ENCODE peak calls at places on chromosome 18, in seven cellular contexts. H is prostate gland, K is H1, O is sigmoid colon, C is endothelial cell of umbilical vein, R is stomach, Q is spleen. P is an unnamed sample.
A peak's percentile ranks its signal among the peaks of the same experiment; 100 is the strongest.

GRCh38 chr18:79510046-79510685 is 114.4 kb downstream of the NFATC1 start:
- DNase-seq in H (no peak), K (no peak), O (peak; percentile 50), C (no peak), R (no peak), Q (peak; percentile 33), P (peak; percentile 10)

GRCh38 chr18:11953113-11953512 is 28.2 kb upstream of the IMPA2 start:
- DNase-seq in H (no peak), K (no peak), O (no peak), C (no peak), R (no peak), Q (no peak), P (no peak)

GRCh38 chr18:12765127-12765526 is 62.3 kb downstream of the PSMG2 start:
- DNase-seq in H (no peak), K (no peak), O (no peak), C (no peak), R (no peak), Q (no peak), P (no peak)

GRCh38 chr18:24763765-24764548 is 303.5 kb downstream of the HRH4 start:
- DNase-seq in H (no peak), K (no peak), O (peak; percentile 64), C (no peak), R (no peak), Q (no peak), P (no peak)

GRCh38 chr18:26457611-26458350 is 90.6 kb downstream of the KCTD1 start:
- DNase-seq in H (no peak), K (peak; percentile 75), O (no peak), C (no peak), R (no peak), Q (no peak), P (peak; percentile 67)

GRCh38 chr18:31100598-31101147 is 1.5 kb downstream of the DSC2 start:
- DNase-seq in H (peak; percentile 5), K (no peak), O (no peak), C (no peak), R (no peak), Q (peak; percentile 75), P (peak; percentile 61)

GRCh38 chr18:77899972-77900754 is 650.5 kb downstream of the GALR1 start:
- DNase-seq in H (no peak), K (no peak), O (no peak), C (no peak), R (peak; percentile 35), Q (peak; percentile 85), P (peak; percentile 31)

GRCh38 chr18:79507546-79508480 is 112.1 kb downstream of the NFATC1 start:
- DNase-seq in H (peak; percentile 72), K (no peak), O (peak; percentile 95), C (peak; percentile 92), R (peak; percentile 67), Q (peak; percentile 86), P (peak; percentile 71)

GRCh38 chr18:51936115-51936514 is 403.9 kb upstream of the DCC start:
- DNase-seq in H (no peak), K (no peak), O (no peak), C (no peak), R (no peak), Q (no peak), P (no peak)

GRCh38 chr18:10131036-10131774 is 217.4 kb downstream of the VAPA start:
- DNase-seq in H (no peak), K (no peak), O (no peak), C (no peak), R (no peak), Q (no peak), P (no peak)

GRCh38 chr18:13390711-13391110 is 172.2 kb downstream of the LDLRAD4 start:
- DNase-seq in H (no peak), K (no peak), O (no peak), C (no peak), R (no peak), Q (no peak), P (no peak)

DNA sequence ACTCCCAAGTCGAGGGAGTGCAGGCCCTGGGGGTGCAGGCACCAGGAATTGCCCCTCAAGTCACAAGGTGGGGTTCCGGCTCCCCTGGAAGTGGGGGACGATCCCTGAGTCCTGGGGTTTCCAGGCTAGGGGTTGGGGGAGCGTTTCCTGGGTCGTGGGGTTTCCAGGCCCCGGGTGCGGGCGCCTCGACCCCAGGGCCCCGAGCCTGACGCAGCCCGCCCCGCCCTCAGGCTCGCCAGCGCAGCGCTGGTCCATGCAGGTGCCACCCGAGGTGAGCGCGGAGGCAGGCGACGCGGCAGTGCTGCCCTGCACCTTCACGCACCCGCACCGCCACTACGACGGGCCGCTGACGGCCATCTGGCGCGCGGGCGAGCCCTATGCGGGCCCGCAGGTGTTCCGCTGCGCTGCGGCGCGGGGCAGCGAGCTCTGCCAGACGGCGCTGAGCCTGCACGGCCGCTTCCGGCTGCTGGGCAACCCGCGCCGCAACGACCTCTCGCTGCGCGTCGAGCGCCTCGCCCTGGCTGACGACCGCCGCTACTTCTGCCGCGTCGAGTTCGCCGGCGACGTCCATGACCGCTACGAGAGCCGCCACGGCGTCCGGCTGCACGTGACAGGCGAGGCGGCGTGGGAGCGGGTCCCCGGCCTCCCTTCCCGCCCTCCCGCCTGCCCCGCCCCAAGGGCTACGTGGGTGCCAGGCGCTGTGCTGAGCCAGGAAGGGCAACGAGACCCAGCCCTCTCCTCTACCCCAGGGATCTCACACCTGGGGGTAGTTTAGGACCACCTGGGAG is 12.0 kb downstream of the SIGLEC15 start:
- DNase-seq in H (no peak), K (peak; percentile 19), O (no peak), C (peak; percentile 64), R (peak; percentile 60), Q (peak; percentile 89), P (peak; percentile 50)
- H3K4me3 ChIP-seq in H (no peak overlapping the region), K (no peak overlapping the region), O (peak overlapping the region; percentile 30), C (no peak overlapping the region), R (peak overlapping the region; percentile 35), Q (peak overlapping the region; percentile 28), P (peak overlapping the region; percentile 46)

GRCh38 chr18:63320041-63320689 is 596 bp upstream of the BCL2 start:
- DNase-seq in H (peak; percentile 83), K (no peak), O (peak; percentile 94), C (peak; percentile 71), R (peak; percentile 75), Q (peak; percentile 95), P (peak; percentile 95)
- TF ChIP-seq POLR2AphosphoS5 in H (no peak), K (no peak), O (peak; percentile 17), C (no peak), R (no peak), Q (peak; percentile 61), P (peak; percentile 7)

GRCh38 chr18:28127228-28127627 is 49.7 kb downstream of the CDH2 start:
- DNase-seq in H (no peak), K (no peak), O (no peak), C (no peak), R (peak; percentile 60), Q (no peak), P (no peak)
- H3K4me1 ChIP-seq in H (no peaks in the 10 kb centered on the region), K (no peaks in the 10 kb centered on the region), O (no peaks in the 10 kb centered on the region), C (no peaks in the 10 kb centered on the region), R (peaks cover 5% of the 10 kb centered on the region), Q (no peaks in the 10 kb centered on the region), P (no peaks in the 10 kb centered on the region)

GRCh38 chr18:50039736-50040135 is 155.2 kb downstream of the MYO5B start:
- DNase-seq in H (no peak), K (no peak), O (no peak), C (no peak), R (no peak), Q (no peak), P (no peak)

GRCh38 chr18:50042611-50043010 is 152.3 kb downstream of the MYO5B start:
- DNase-seq in H (no peak), K (no peak), O (no peak), C (no peak), R (no peak), Q (no peak), P (no peak)

GRCh38 chr18:50044402-50044801 is 150.5 kb downstream of the MYO5B start:
- DNase-seq in H (no peak), K (no peak), O (no peak), C (no peak), R (no peak), Q (no peak), P (no peak)

DNA sequence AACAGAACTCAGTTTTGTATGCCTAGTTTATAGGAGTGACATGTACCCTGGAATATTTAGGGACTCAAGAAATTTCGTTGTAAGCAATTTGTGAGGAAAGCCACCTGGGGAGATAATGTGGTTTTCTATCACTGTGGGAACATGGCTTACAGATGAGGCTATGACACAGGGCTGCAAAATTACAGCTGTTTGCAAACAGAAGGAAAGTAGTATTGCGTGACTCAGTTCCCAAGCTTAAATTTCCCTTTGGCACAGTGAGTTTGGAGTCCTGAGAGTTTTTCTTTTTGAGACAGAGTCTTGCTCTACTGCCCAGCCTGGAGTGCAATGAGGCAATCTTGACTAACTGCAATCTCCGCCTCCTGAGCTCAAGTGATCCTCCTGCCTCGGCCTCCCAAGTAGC is 149.8 kb downstream of the MYO5B start:
- DNase-seq in H (no peak), K (no peak), O (no peak), C (no peak), R (no peak), Q (no peak), P (no peak)
- H3K4me3 ChIP-seq in H (no peak overlapping the region), K (no peak overlapping the region), O (no peak overlapping the region), C (no peak overlapping the region), R (no peak overlapping the region), Q (no peak overlapping the region), P (no peak overlapping the region)

GRCh38 chr18:5296706-5297320 is 1.3 kb upstream of the ZBTB14 start:
- DNase-seq in H (peak; percentile 63), K (peak; percentile 70), O (peak; percentile 92), C (peak; percentile 86), R (peak; percentile 82), Q (peak; percentile 93), P (peak; percentile 91)
- TF ChIP-seq POLR2AphosphoS5 in H (no peak), K (peak; percentile 96), O (peak; percentile 89), C (no peak), R (peak; percentile 78), Q (peak; percentile 77), P (peak; percentile 52)

GRCh38 chr18:59905686-59906091 is 5.9 kb downstream of the PMAIP1 start:
- DNase-seq in H (no peak), K (no peak), O (no peak), C (no peak), R (no peak), Q (no peak), P (no peak)
- H3K4me1 ChIP-seq in H (peaks cover 3% of the 10 kb centered on the region), K (peaks cover 13% of the 10 kb centered on the region), O (no peaks in the 10 kb centered on the region), C (peaks cover 33% of the 10 kb centered on the region), R (peaks cover 5% of the 10 kb centered on the region), Q (peaks cover 26% of the 10 kb centered on the region), P (peaks cover 16% of the 10 kb centered on the region)

P was measured in upper lobe of left lung.